ENCODE peak calls at places on chromosome 1, in four cellular contexts. One of them, this sample, is unnamed.

GRCh38 chr1:154861607-154862094 is 8.4 kb downstream of the KCNN3 start:
- DNase-seq in WTC11: no peak
- DNase-seq in HepG2: no peak
- DNase-seq in K562: no peak
- DNase-seq in this sample: no peak

GRCh38 chr1:116226017-116226416 is 114.8 kb downstream of the MAB21L3 start:
- DNase-seq in WTC11: no peak
- DNase-seq in HepG2: no peak
- DNase-seq in K562: no peak
- DNase-seq in this sample: no peak

GRCh38 chr1:43315481-43315880 is 14.7 kb downstream of the TIE1 start:
- DNase-seq in WTC11: no peak
- DNase-seq in HepG2: no peak
- DNase-seq in K562: no peak
- DNase-seq in this sample: no peak

GRCh38 chr1:196259291-196259690 is 348.9 kb downstream of the KCNT2 start:
- DNase-seq in WTC11: no peak
- DNase-seq in HepG2: no peak
- DNase-seq in K562: no peak
- DNase-seq in this sample: no peak

GRCh38 chr1:175130649-175131045 is 61.9 kb downstream of the KIAA0040 start:
- DNase-seq in WTC11: no peak
- DNase-seq in HepG2: no peak
- DNase-seq in K562: no peak
- DNase-seq in this sample: no peak

GRCh38 chr1:86596891-86597290 is 50.0 kb downstream of the CLCA4 start:
- DNase-seq in WTC11: no peak
- DNase-seq in HepG2: no peak
- DNase-seq in K562: no peak
- DNase-seq in this sample: no peak

GRCh38 chr1:155872527-155872926 is 13.2 kb downstream of the SYT11 start:
- DNase-seq in WTC11: no peak
- DNase-seq in HepG2: no peak
- DNase-seq in K562: no peak
- DNase-seq in this sample: no peak

GRCh38 chr1:54127594-54127993 is 25.2 kb downstream of the CDCP2 start:
- DNase-seq in WTC11: no peak
- DNase-seq in HepG2: no peak
- DNase-seq in K562: no peak
- DNase-seq in this sample: no peak

GRCh38 chr1:161506336-161507223 is 1.3 kb downstream of the FCGR2A start:
- DNase-seq in WTC11: no peak
- DNase-seq in HepG2: peak
- DNase-seq in K562: peak
- DNase-seq in this sample: no peak

GRCh38 chr1:168803696-168804510 is 74.9 kb upstream of the DPT start:
- DNase-seq in WTC11: no peak
- DNase-seq in HepG2: no peak
- DNase-seq in K562: no peak
- DNase-seq in this sample: no peak

GRCh38 chr1:87588445-87588844 is 259.8 kb downstream of the LMO4 start:
- DNase-seq in WTC11: no peak
- DNase-seq in HepG2: no peak
- DNase-seq in K562: no peak
- DNase-seq in this sample: no peak

GRCh38 chr1:47731730-47732129 is 265.5 kb downstream of the TRABD2B start:
- DNase-seq in WTC11: no peak
- DNase-seq in HepG2: no peak
- DNase-seq in K562: no peak
- DNase-seq in this sample: no peak

GRCh38 chr1:224541901-224542610 is 74.1 kb upstream of the CNIH3 start:
- DNase-seq in WTC11: no peak
- DNase-seq in HepG2: no peak
- DNase-seq in K562: no peak
- DNase-seq in this sample: no peak

GRCh38 chr1:45012639-45013278 is 705 bp downstream of the UROD start:
- DNase-seq in WTC11: peak
- DNase-seq in HepG2: peak
- DNase-seq in K562: peak
- DNase-seq in this sample: peak

GRCh38 chr1:11062965-11063401 is 3.2 kb upstream of the SRM start:
- DNase-seq in WTC11: no peak
- DNase-seq in HepG2: no peak
- DNase-seq in K562: no peak
- DNase-seq in this sample: no peak

GRCh38 chr1:224106568-224107281 is 7.2 kb upstream of the FBXO28 start:
- DNase-seq in WTC11: peak
- DNase-seq in HepG2: peak
- DNase-seq in K562: peak
- DNase-seq in this sample: peak

GRCh38 chr1:185241127-185241526 is 75.9 kb downstream of the IVNS1ABP start:
- DNase-seq in WTC11: no peak
- DNase-seq in HepG2: peak
- DNase-seq in K562: peak
- DNase-seq in this sample: no peak

GRCh38 chr1:113701429-113701828 is 57.9 kb downstream of the PHTF1 start:
- DNase-seq in WTC11: peak
- DNase-seq in HepG2: no peak
- DNase-seq in K562: no peak
- DNase-seq in this sample: no peak

GRCh38 chr1:27413004-27413403 is 20.6 kb downstream of the GPR3 start:
- DNase-seq in WTC11: no peak
- DNase-seq in HepG2: no peak
- DNase-seq in K562: no peak
- DNase-seq in this sample: no peak

GRCh38 chr1:119470377-119470776 is 36.6 kb upstream of the HSD3B1 start:
- DNase-seq in WTC11: no peak
- DNase-seq in HepG2: no peak
- DNase-seq in K562: no peak
- DNase-seq in this sample: no peak

GRCh38 chr1:76336951-76337371 is 262.4 kb downstream of the ST6GALNAC3 start:
- DNase-seq in WTC11: peak
- DNase-seq in HepG2: no peak
- DNase-seq in K562: no peak
- DNase-seq in this sample: peak

GRCh38 chr1:214475746-214476145 is 75.7 kb downstream of the PTPN14 start:
- DNase-seq in WTC11: no peak
- DNase-seq in HepG2: no peak
- DNase-seq in K562: no peak
- DNase-seq in this sample: no peak

DNA sequence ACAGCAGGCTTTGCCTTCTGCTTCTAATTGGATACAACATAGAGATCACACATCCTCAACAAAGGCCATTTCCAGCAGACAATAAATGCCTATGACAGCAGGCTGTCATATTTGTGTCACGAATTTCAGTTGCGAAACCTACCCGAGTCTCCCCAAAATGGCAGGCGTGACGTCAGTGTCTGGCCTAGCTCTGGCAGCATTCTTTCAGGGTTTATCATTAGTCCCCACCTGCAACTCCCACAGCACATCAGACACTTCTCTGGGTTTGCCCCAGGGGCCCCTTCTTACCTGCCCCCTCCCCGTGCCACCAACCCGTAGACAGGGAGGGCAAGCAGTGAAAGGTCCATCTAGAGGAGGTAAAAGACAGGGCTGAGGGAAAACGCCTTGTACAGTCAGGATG is 35.7 kb downstream of the KIAA1614 start:
- DNase-seq in WTC11: no peak
- DNase-seq in HepG2: no peak
- DNase-seq in K562: no peak
- DNase-seq in this sample: no peak
- TF ChIP-seq ELF4 in WTC11: no peak
- TF ChIP-seq ELF4 in HepG2: no peak
- TF ChIP-seq ELF4 in K562: no peak
- TF ChIP-seq ELF4 in this sample: no peak

GRCh38 chr1:235902638-235903542 is 36.2 kb upstream of the LYST start:
- DNase-seq in WTC11: no peak
- DNase-seq in HepG2: no peak
- DNase-seq in K562: no peak
- DNase-seq in this sample: no peak
- TF ChIP-seq ELF4 in WTC11: no peak
- TF ChIP-seq ELF4 in HepG2: no peak
- TF ChIP-seq ELF4 in K562: no peak
- TF ChIP-seq ELF4 in this sample: no peak

GRCh38 chr1:19643602-19644419 is at the start of gene NBL1:
- DNase-seq in WTC11: no peak
- DNase-seq in HepG2: no peak
- DNase-seq in K562: peak
- DNase-seq in this sample: peak
- TF ChIP-seq ELF4 in WTC11: no peak
- TF ChIP-seq ELF4 in HepG2: no peak
- TF ChIP-seq ELF4 in K562: no peak
- TF ChIP-seq ELF4 in this sample: no peak

GRCh38 chr1:52925571-52926005 is 1.5 kb upstream of the SCP2 start:
- DNase-seq in WTC11: no peak
- DNase-seq in HepG2: peak
- DNase-seq in K562: no peak
- DNase-seq in this sample: no peak
- TF ChIP-seq ELF4 in WTC11: no peak
- TF ChIP-seq ELF4 in HepG2: no peak
- TF ChIP-seq ELF4 in K562: no peak
- TF ChIP-seq ELF4 in this sample: no peak

GRCh38 chr1:36515315-36516138 is 32.8 kb upstream of the CSF3R start:
- DNase-seq in WTC11: no peak
- DNase-seq in HepG2: no peak
- DNase-seq in K562: no peak
- DNase-seq in this sample: no peak

GRCh38 chr1:36514501-36514900 is 31.8 kb upstream of the CSF3R start:
- DNase-seq in WTC11: no peak
- DNase-seq in HepG2: no peak
- DNase-seq in K562: no peak
- DNase-seq in this sample: no peak

GRCh38 chr1:36517415-36517814 is 34.7 kb upstream of the CSF3R start:
- DNase-seq in WTC11: no peak
- DNase-seq in HepG2: no peak
- DNase-seq in K562: peak
- DNase-seq in this sample: no peak

GRCh38 chr1:36517019-36517387 is 34.3 kb upstream of the CSF3R start:
- DNase-seq in WTC11: no peak
- DNase-seq in HepG2: no peak
- DNase-seq in K562: peak
- DNase-seq in this sample: no peak

GRCh38 chr1:36516372-36517018 is 33.8 kb upstream of the CSF3R start:
- DNase-seq in WTC11: peak
- DNase-seq in HepG2: peak
- DNase-seq in K562: peak
- DNase-seq in this sample: peak
- TF ChIP-seq ELF4 in WTC11: no peak
- TF ChIP-seq ELF4 in HepG2: no peak
- TF ChIP-seq ELF4 in K562: no peak
- TF ChIP-seq ELF4 in this sample: no peak

This sample was measured in HEK293T.